ENCODE peak calls at places on chromosomes 6 and 20, in ten cellular contexts. P, U, A, X, C, M, D, H, T and R are unnamed samples.

GRCh38 chr20:25282796-25283195 is 34.9 kb downstream of the PYGB start:
- DNase-seq in P (no peak), D (no peak), X (no peak), H (no peak), M (peak), U (no peak), A (no peak), T (no peak), C (no peak), R (no peak)

GRCh38 chr6:14113951-14114350 is 3.6 kb upstream of the CD83 start:
- DNase-seq in C (no peak), U (no peak), X (no peak), H (no peak), D (no peak), A (no peak), T (no peak), M (no peak), P (no peak), R (no peak)

GRCh38 chr6:10099086-10099499 is 315.8 kb downstream of the TFAP2A start:
- DNase-seq in X (no peak), A (no peak), M (no peak), C (peak), P (no peak), D (no peak), T (peak), U (no peak), H (no peak), R (no peak)

GRCh38 chr20:32511358-32512046 is 73.6 kb downstream of the NOL4L start:
- DNase-seq in X (no peak), T (no peak), A (no peak), D (no peak), P (no peak), C (no peak), U (no peak), M (no peak), H (no peak), R (no peak)

GRCh38 chr20:59004763-59005522 is 2.1 kb downstream of the CTSZ start:
- DNase-seq in C (no peak), T (peak), A (peak), H (no peak), M (peak), D (no peak), X (no peak), U (peak), P (peak), R (no peak)

GRCh38 chr6:48567016-48567415 is 456.0 kb upstream of the PTCHD4 start:
- DNase-seq in U (no peak), H (no peak), P (no peak), A (no peak), C (no peak), M (no peak), D (no peak), T (no peak), X (no peak), R (no peak)

GRCh38 chr20:50050214-50050613 is 62.7 kb downstream of the UBE2V1 start:
- DNase-seq in U (no peak), C (no peak), D (no peak), A (no peak), P (no peak), M (no peak), T (no peak), X (no peak), H (no peak), R (no peak)

GRCh38 chr20:35325385-35325784 is 33.2 kb upstream of the FAM83C start:
- DNase-seq in T (peak), C (no peak), P (no peak), M (no peak), D (no peak), A (no peak), U (no peak), H (no peak), X (no peak), R (no peak)

GRCh38 chr20:17466641-17467040 is 64.5 kb downstream of the BFSP1 start:
- DNase-seq in T (no peak), C (no peak), D (no peak), M (no peak), P (no peak), X (no peak), A (no peak), U (no peak), H (no peak), R (no peak)

GRCh38 chr6:98769546-98769945 is 64.8 kb upstream of the POU3F2 start:
- DNase-seq in M (no peak), D (peak), H (no peak), P (no peak), C (peak), T (peak), U (peak), X (peak), A (peak), R (no peak)

GRCh38 chr6:156952401-156952800 is 175.2 kb downstream of the ARID1B start:
- DNase-seq in U (no peak), A (no peak), M (no peak), H (no peak), P (no peak), T (no peak), X (no peak), D (no peak), C (no peak), R (no peak)

GRCh38 chr20:52251827-52252226 is 60.2 kb upstream of the ZFP64 start:
- DNase-seq in X (no peak), D (no peak), M (no peak), U (no peak), A (no peak), T (no peak), P (no peak), H (no peak), C (no peak), R (no peak)

GRCh38 chr6:148445620-148446019 is 103.0 kb downstream of the SASH1 start:
- DNase-seq in X (no peak), C (no peak), H (no peak), T (no peak), M (no peak), U (peak), D (no peak), P (no peak), A (no peak), R (no peak)

GRCh38 chr20:32155017-32155965 is 45.8 kb downstream of the TM9SF4 start:
- DNase-seq in X (no peak), T (peak), H (peak), M (peak), C (peak), A (peak), P (no peak), U (peak), D (no peak), R (peak)

GRCh38 chr6:35427435-35427834 is 24.7 kb upstream of the FANCE start:
- DNase-seq in T (no peak), M (no peak), P (no peak), C (no peak), U (no peak), D (no peak), H (no peak), A (no peak), X (no peak), R (no peak)

GRCh38 chr20:57323034-57323433 is 6.6 kb upstream of the SPO11 start:
- DNase-seq in H (no peak), P (no peak), X (no peak), T (no peak), A (no peak), U (no peak), C (peak), M (no peak), D (no peak), R (no peak)

GRCh38 chr6:127710668-127711067 is 133.7 kb downstream of the C6orf58 start:
- DNase-seq in U (no peak), D (no peak), P (no peak), A (no peak), M (no peak), T (no peak), C (no peak), H (no peak), X (no peak), R (no peak)

GRCh38 chr6:90787411-90787810 is 200.5 kb upstream of the MAP3K7 start:
- DNase-seq in H (no peak), A (no peak), C (no peak), D (no peak), X (no peak), M (no peak), T (no peak), U (no peak), P (no peak), R (no peak)

GRCh38 chr20:5495939-5496338 is 179.2 kb upstream of the PROKR2 start:
- DNase-seq in U (no peak), A (no peak), C (no peak), M (no peak), D (no peak), P (no peak), X (no peak), T (no peak), H (no peak), R (no peak)

GRCh38 chr6:129342243-129342642 is 367.7 kb downstream of the ARHGAP18 start:
- DNase-seq in C (no peak), X (no peak), U (no peak), M (no peak), A (no peak), H (no peak), T (no peak), D (no peak), P (no peak), R (no peak)

GRCh38 chr6:37125779-37126553 is 44.0 kb upstream of the PIM1 start:
- DNase-seq in H (no peak), P (no peak), M (no peak), X (no peak), C (peak), D (no peak), U (no peak), T (no peak), A (no peak), R (no peak)

GRCh38 chr6:148997863-148998262 is 251.0 kb downstream of the UST start:
- DNase-seq in C (no peak), U (no peak), H (no peak), T (no peak), P (no peak), X (no peak), A (no peak), M (no peak), D (no peak), R (no peak)

GRCh38 chr20:44627364-44628010 is 24.0 kb downstream of the ADA start:
- DNase-seq in T (no peak), X (no peak), M (no peak), P (no peak), U (no peak), D (no peak), A (no peak), H (no peak), C (no peak), R (no peak)

GRCh38 chr20:37989601-37990001 is 43.7 kb downstream of the TTI1 start:
- DNase-seq in H (no peak), T (peak), D (no peak), P (no peak), U (peak), A (no peak), X (no peak), M (no peak), C (no peak), R (no peak)

GRCh38 chr6:154474636-154475428 is 35.7 kb downstream of the CNKSR3 start:
- DNase-seq in C (no peak), P (no peak), A (no peak), H (no peak), X (no peak), T (no peak), M (no peak), D (no peak), U (peak), R (peak)

GRCh38 chr6:48117246-48117645 is 6.2 kb upstream of the PTCHD4 start:
- DNase-seq in M (no peak), T (no peak), X (no peak), P (no peak), C (no peak), H (no peak), U (no peak), D (no peak), A (no peak), R (no peak)

GRCh38 chr6:166341915-166342292 is 441 bp downstream of the SFT2D1 start:
- DNase-seq in M (no peak), D (no peak), U (no peak), A (no peak), X (no peak), C (no peak), H (no peak), T (no peak), P (no peak), R (no peak)

GRCh38 chr6:122956376-122956775 is 39.7 kb upstream of the CLVS2 start:
- DNase-seq in M (no peak), H (no peak), A (no peak), D (no peak), X (no peak), U (no peak), C (peak), P (no peak), T (no peak), R (no peak)

GRCh38 chr20:36415475-36416002 is 109.4 kb downstream of the DLGAP4 start:
- DNase-seq in P (no peak), H (no peak), U (no peak), X (no peak), A (no peak), T (no peak), D (no peak), C (no peak), M (no peak), R (no peak)

GRCh38 chr6:16238057-16238657 is at the start of gene GMPR:
- DNase-seq in C (peak), D (peak), T (peak), A (peak), U (peak), H (peak), P (no peak), X (peak), M (peak), R (peak)

GRCh38 chr6:127515794-127516675 is 3.1 kb downstream of the MTCL3 start:
- DNase-seq in U (peak), A (peak), D (peak), X (peak), P (peak), T (no peak), M (no peak), C (peak), H (peak), R (no peak)

GRCh38 chr6:117615981-117616961 is 14.0 kb upstream of the GOPC start:
- DNase-seq in A (peak), P (peak), D (no peak), X (no peak), C (peak), M (no peak), T (no peak), U (no peak), H (no peak), R (no peak)

GRCh38 chr6:47360388-47360787 is 50.7 kb upstream of the TNFRSF21 start:
- DNase-seq in C (no peak), P (no peak), M (no peak), T (no peak), H (no peak), X (no peak), D (no peak), A (no peak), U (no peak), R (no peak)